ENCODE peak calls at places on chromosomes 16 and 17, in four cellular contexts. One of them, this sample, is unnamed.
A peak's percentile ranks its signal among the peaks of the same experiment; 100 is the strongest.

GRCh38 chr17:38663125-38663751 is 11.5 kb downstream of the EPOP start:
- DNase-seq in H54: peak; percentile 85
- DNase-seq in naive thymus-derived CD4-positive, alpha-beta T cell: no peak
- DNase-seq in hepatic stellate cell: peak; percentile 66
- DNase-seq in this sample: peak; percentile 77

GRCh38 chr16:84312783-84313382 is 18.2 kb downstream of the WFDC1 start:
- DNase-seq in H54: no peak
- DNase-seq in naive thymus-derived CD4-positive, alpha-beta T cell: no peak
- DNase-seq in hepatic stellate cell: no peak
- DNase-seq in this sample: no peak

GRCh38 chr16:1548234-1548633 is 14.8 kb downstream of the TMEM204 start:
- DNase-seq in H54: no peak
- DNase-seq in naive thymus-derived CD4-positive, alpha-beta T cell: no peak
- DNase-seq in hepatic stellate cell: peak; percentile 68
- DNase-seq in this sample: no peak

GRCh38 chr16:2429771-2430663 is 770 bp downstream of the CCNF start:
- DNase-seq in H54: no peak
- DNase-seq in naive thymus-derived CD4-positive, alpha-beta T cell: no peak
- DNase-seq in hepatic stellate cell: peak; percentile 41
- DNase-seq in this sample: peak; percentile 62

GRCh38 chr16:68529931-68530667 is 9.0 kb upstream of the ZFP90 start:
- DNase-seq in H54: peak; percentile 99
- DNase-seq in naive thymus-derived CD4-positive, alpha-beta T cell: peak; percentile 89
- DNase-seq in hepatic stellate cell: peak; percentile 100
- DNase-seq in this sample: peak; percentile 99

GRCh38 chr16:88614818-88615580 is 23.4 kb upstream of the IL17C start:
- DNase-seq in H54: no peak
- DNase-seq in naive thymus-derived CD4-positive, alpha-beta T cell: no peak
- DNase-seq in hepatic stellate cell: no peak
- DNase-seq in this sample: no peak

GRCh38 chr17:17906418-17907215 is 65.6 kb downstream of the TOM1L2 start:
- DNase-seq in H54: no peak
- DNase-seq in naive thymus-derived CD4-positive, alpha-beta T cell: no peak
- DNase-seq in hepatic stellate cell: no peak
- DNase-seq in this sample: no peak

GRCh38 chr16:56203052-56203451 is 11.8 kb downstream of the GNAO1 start:
- DNase-seq in H54: peak; percentile 39
- DNase-seq in naive thymus-derived CD4-positive, alpha-beta T cell: no peak
- DNase-seq in hepatic stellate cell: no peak
- DNase-seq in this sample: peak; percentile 44

GRCh38 chr16:74743668-74744299 is 30.8 kb downstream of the FA2H start:
- DNase-seq in H54: peak; percentile 92
- DNase-seq in naive thymus-derived CD4-positive, alpha-beta T cell: no peak
- DNase-seq in hepatic stellate cell: peak; percentile 90
- DNase-seq in this sample: no peak

GRCh38 chr16:64478258-64478906 is 643.5 kb downstream of the CDH11 start:
- DNase-seq in H54: no peak
- DNase-seq in naive thymus-derived CD4-positive, alpha-beta T cell: no peak
- DNase-seq in hepatic stellate cell: peak; percentile 10
- DNase-seq in this sample: no peak

GRCh38 chr17:77602062-77602746 is 356.3 kb upstream of the TNRC6C start:
- DNase-seq in H54: no peak
- DNase-seq in naive thymus-derived CD4-positive, alpha-beta T cell: no peak
- DNase-seq in hepatic stellate cell: peak; percentile 89
- DNase-seq in this sample: no peak

GRCh38 chr17:82849076-82849945 is 9.5 kb upstream of the ZNF750 start:
- DNase-seq in H54: no peak
- DNase-seq in naive thymus-derived CD4-positive, alpha-beta T cell: no peak
- DNase-seq in hepatic stellate cell: no peak
- DNase-seq in this sample: no peak

GRCh38 chr17:410674-411401 is 58.2 kb upstream of the RPH3AL start:
- DNase-seq in H54: no peak
- DNase-seq in naive thymus-derived CD4-positive, alpha-beta T cell: peak; percentile 91
- DNase-seq in hepatic stellate cell: no peak
- DNase-seq in this sample: no peak